ENCODE peak calls at places on chromosome X, in six cellular contexts. One of them, this sample, is unnamed.

GRCh38 chrX:15761564-15762191 is 23.6 kb downstream of the CA5B start:
- DNase-seq in right lobe of liver: no peak
- DNase-seq in pancreas: no peak
- DNase-seq in psoas muscle: no peak
- DNase-seq in RWPE2: no peak
- DNase-seq in endodermal cell: peak
- DNase-seq in this sample: no peak

GRCh38 chrX:100449696-100450606 is 39.9 kb upstream of the PCDH19 start:
- DNase-seq in right lobe of liver: no peak
- DNase-seq in pancreas: peak
- DNase-seq in psoas muscle: peak
- DNase-seq in RWPE2: no peak
- DNase-seq in endodermal cell: peak
- DNase-seq in this sample: peak

GRCh38 chrX:150984164-150984824 is 1.2 kb downstream of the HMGB3 start:
- DNase-seq in right lobe of liver: no peak
- DNase-seq in pancreas: no peak
- DNase-seq in psoas muscle: no peak
- DNase-seq in RWPE2: no peak
- DNase-seq in endodermal cell: no peak
- DNase-seq in this sample: no peak

GRCh38 chrX:18995216-18995615 is 11.3 kb upstream of the PHKA2 start:
- DNase-seq in right lobe of liver: no peak
- DNase-seq in pancreas: no peak
- DNase-seq in psoas muscle: no peak
- DNase-seq in RWPE2: no peak
- DNase-seq in endodermal cell: no peak
- DNase-seq in this sample: no peak

GRCh38 chrX:121823406-121823805 is 776.0 kb downstream of the GLUD2 start:
- DNase-seq in right lobe of liver: no peak
- DNase-seq in pancreas: no peak
- DNase-seq in psoas muscle: no peak
- DNase-seq in RWPE2: no peak
- DNase-seq in endodermal cell: no peak
- DNase-seq in this sample: no peak

GRCh38 chrX:47176101-47176740 is 17.4 kb upstream of the UBA1 start:
- DNase-seq in right lobe of liver: peak
- DNase-seq in pancreas: no peak
- DNase-seq in psoas muscle: no peak
- DNase-seq in RWPE2: no peak
- DNase-seq in endodermal cell: peak
- DNase-seq in this sample: no peak

GRCh38 chrX:56498756-56499155 is 64.7 kb upstream of the UBQLN2 start:
- DNase-seq in right lobe of liver: no peak
- DNase-seq in pancreas: no peak
- DNase-seq in psoas muscle: no peak
- DNase-seq in RWPE2: no peak
- DNase-seq in endodermal cell: no peak
- DNase-seq in this sample: no peak

GRCh38 chrX:134717698-134718328 is 59.5 kb upstream of the PLAC1 start:
- DNase-seq in right lobe of liver: no peak
- DNase-seq in pancreas: no peak
- DNase-seq in psoas muscle: no peak
- DNase-seq in RWPE2: no peak
- DNase-seq in endodermal cell: no peak
- DNase-seq in this sample: no peak

GRCh38 chrX:22987452-22987851 is 12.3 kb upstream of the DDX53 start:
- DNase-seq in right lobe of liver: no peak
- DNase-seq in pancreas: no peak
- DNase-seq in psoas muscle: no peak
- DNase-seq in RWPE2: no peak
- DNase-seq in endodermal cell: no peak
- DNase-seq in this sample: no peak

GRCh38 chrX:35380808-35381700 is 417.1 kb upstream of the MAGEB16 start:
- DNase-seq in right lobe of liver: no peak
- DNase-seq in pancreas: no peak
- DNase-seq in psoas muscle: no peak
- DNase-seq in RWPE2: no peak
- DNase-seq in endodermal cell: no peak
- DNase-seq in this sample: no peak

GRCh38 chrX:9537781-9538180 is 72.9 kb downstream of the TBL1X start:
- DNase-seq in right lobe of liver: no peak
- DNase-seq in pancreas: no peak
- DNase-seq in psoas muscle: no peak
- DNase-seq in RWPE2: no peak
- DNase-seq in endodermal cell: no peak
- DNase-seq in this sample: no peak

GRCh38 chrX:57677132-57677858 is 2.8 kb downstream of the NLRP2B start:
- DNase-seq in right lobe of liver: no peak
- DNase-seq in pancreas: no peak
- DNase-seq in psoas muscle: no peak
- DNase-seq in RWPE2: no peak
- DNase-seq in endodermal cell: no peak
- DNase-seq in this sample: no peak

GRCh38 chrX:119654112-119654531 is 38.8 kb downstream of the SEPTIN6 start:
- DNase-seq in right lobe of liver: no peak
- DNase-seq in pancreas: no peak
- DNase-seq in psoas muscle: peak
- DNase-seq in RWPE2: no peak
- DNase-seq in endodermal cell: peak
- DNase-seq in this sample: peak

GRCh38 chrX:30577362-30577961 is at the start of gene TASL:
- DNase-seq in right lobe of liver: no peak
- DNase-seq in pancreas: no peak
- DNase-seq in psoas muscle: no peak
- DNase-seq in RWPE2: no peak
- DNase-seq in endodermal cell: no peak
- DNase-seq in this sample: no peak

GRCh38 chrX:11665144-11666040 is at the start of gene ARHGAP6:
- DNase-seq in right lobe of liver: peak
- DNase-seq in pancreas: peak
- DNase-seq in psoas muscle: peak
- DNase-seq in RWPE2: no peak
- DNase-seq in endodermal cell: peak
- DNase-seq in this sample: peak

GRCh38 chrX:80799616-80800015 is 10.1 kb downstream of the BRWD3 start:
- DNase-seq in right lobe of liver: no peak
- DNase-seq in pancreas: no peak
- DNase-seq in psoas muscle: no peak
- DNase-seq in RWPE2: no peak
- DNase-seq in endodermal cell: no peak
- DNase-seq in this sample: no peak

GRCh38 chrX:47191331-47191730 is 2.3 kb upstream of the UBA1 start:
- DNase-seq in right lobe of liver: peak
- DNase-seq in pancreas: peak
- DNase-seq in psoas muscle: peak
- DNase-seq in RWPE2: no peak
- DNase-seq in endodermal cell: peak
- DNase-seq in this sample: no peak

GRCh38 chrX:71177327-71177726 is 32.7 kb downstream of the NLGN3 start:
- DNase-seq in right lobe of liver: no peak
- DNase-seq in pancreas: no peak
- DNase-seq in psoas muscle: no peak
- DNase-seq in RWPE2: no peak
- DNase-seq in endodermal cell: no peak
- DNase-seq in this sample: no peak

GRCh38 chrX:137033774-137034507 is at the start of gene GPR101:
- DNase-seq in right lobe of liver: no peak
- DNase-seq in pancreas: peak
- DNase-seq in psoas muscle: no peak
- DNase-seq in RWPE2: no peak
- DNase-seq in endodermal cell: no peak
- DNase-seq in this sample: no peak
- H3K4me3 ChIP-seq in right lobe of liver: no peak
- H3K4me3 ChIP-seq in pancreas: no peak
- H3K4me3 ChIP-seq in psoas muscle: peak
- H3K4me3 ChIP-seq in RWPE2: no peak
- H3K4me3 ChIP-seq in endodermal cell: peak
- H3K4me3 ChIP-seq in this sample: peak

GRCh38 chrX:13716455-13716854 is 18.0 kb downstream of the TRAPPC2 start:
- DNase-seq in right lobe of liver: no peak
- DNase-seq in pancreas: no peak
- DNase-seq in psoas muscle: no peak
- DNase-seq in RWPE2: no peak
- DNase-seq in endodermal cell: no peak
- DNase-seq in this sample: no peak

GRCh38 chrX:13717697-13718483 is 16.5 kb downstream of the TRAPPC2 start:
- DNase-seq in right lobe of liver: no peak
- DNase-seq in pancreas: no peak
- DNase-seq in psoas muscle: no peak
- DNase-seq in RWPE2: no peak
- DNase-seq in endodermal cell: no peak
- DNase-seq in this sample: no peak

GRCh38 chrX:13721371-13721770 is 13.0 kb downstream of the TRAPPC2 start:
- DNase-seq in right lobe of liver: no peak
- DNase-seq in pancreas: no peak
- DNase-seq in psoas muscle: no peak
- DNase-seq in RWPE2: no peak
- DNase-seq in endodermal cell: no peak
- DNase-seq in this sample: no peak

GRCh38 chrX:13719192-13719856 is 15.1 kb downstream of the TRAPPC2 start:
- DNase-seq in right lobe of liver: no peak
- DNase-seq in pancreas: no peak
- DNase-seq in psoas muscle: no peak
- DNase-seq in RWPE2: no peak
- DNase-seq in endodermal cell: no peak
- DNase-seq in this sample: no peak

DNA sequence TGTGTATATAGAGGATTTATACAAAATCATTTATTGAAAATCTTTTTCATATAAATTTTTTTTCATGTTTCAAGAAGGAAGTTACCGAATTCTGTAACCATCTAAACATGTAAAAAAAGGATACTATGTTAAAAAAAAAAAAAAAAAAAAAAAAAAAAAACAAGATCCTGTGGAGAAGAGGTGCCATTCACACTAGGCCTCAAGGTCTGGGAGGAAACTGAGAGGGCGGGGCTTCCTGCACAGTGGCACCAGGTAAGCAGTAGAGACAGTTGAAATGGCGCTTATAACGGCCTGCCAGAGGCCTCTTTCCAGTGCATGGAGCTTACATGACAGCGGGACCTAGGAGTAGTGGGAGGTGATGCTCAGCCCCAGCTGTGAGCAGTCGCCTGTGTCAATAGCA is 17.5 kb downstream of the TRAPPC2 start:
- DNase-seq in right lobe of liver: no peak
- DNase-seq in pancreas: no peak
- DNase-seq in psoas muscle: no peak
- DNase-seq in RWPE2: no peak
- DNase-seq in endodermal cell: no peak
- DNase-seq in this sample: no peak
- TF ChIP-seq CTCF in right lobe of liver: no peak
- TF ChIP-seq CTCF in pancreas: no peak
- TF ChIP-seq CTCF in psoas muscle: no peak
- TF ChIP-seq CTCF in RWPE2: no peak
- TF ChIP-seq CTCF in endodermal cell: no peak
- TF ChIP-seq CTCF in this sample: no peak

GRCh38 chrX:67546496-67547423 is 2.9 kb downstream of the AR start:
- DNase-seq in right lobe of liver: peak
- DNase-seq in pancreas: peak
- DNase-seq in psoas muscle: peak
- DNase-seq in RWPE2: no peak
- DNase-seq in endodermal cell: peak
- DNase-seq in this sample: peak

GRCh38 chrX:67544281-67544680 is 460 bp downstream of the AR start:
- DNase-seq in right lobe of liver: peak
- DNase-seq in pancreas: peak
- DNase-seq in psoas muscle: peak
- DNase-seq in RWPE2: no peak
- DNase-seq in endodermal cell: no peak
- DNase-seq in this sample: peak

GRCh38 chrX:67545772-67546495 is 2.1 kb downstream of the AR start:
- DNase-seq in right lobe of liver: peak
- DNase-seq in pancreas: peak
- DNase-seq in psoas muscle: peak
- DNase-seq in RWPE2: no peak
- DNase-seq in endodermal cell: peak
- DNase-seq in this sample: peak

GRCh38 chrX:67543818-67544217 is at the start of gene AR:
- DNase-seq in right lobe of liver: peak
- DNase-seq in pancreas: peak
- DNase-seq in psoas muscle: peak
- DNase-seq in RWPE2: no peak
- DNase-seq in endodermal cell: peak
- DNase-seq in this sample: peak

DNA sequence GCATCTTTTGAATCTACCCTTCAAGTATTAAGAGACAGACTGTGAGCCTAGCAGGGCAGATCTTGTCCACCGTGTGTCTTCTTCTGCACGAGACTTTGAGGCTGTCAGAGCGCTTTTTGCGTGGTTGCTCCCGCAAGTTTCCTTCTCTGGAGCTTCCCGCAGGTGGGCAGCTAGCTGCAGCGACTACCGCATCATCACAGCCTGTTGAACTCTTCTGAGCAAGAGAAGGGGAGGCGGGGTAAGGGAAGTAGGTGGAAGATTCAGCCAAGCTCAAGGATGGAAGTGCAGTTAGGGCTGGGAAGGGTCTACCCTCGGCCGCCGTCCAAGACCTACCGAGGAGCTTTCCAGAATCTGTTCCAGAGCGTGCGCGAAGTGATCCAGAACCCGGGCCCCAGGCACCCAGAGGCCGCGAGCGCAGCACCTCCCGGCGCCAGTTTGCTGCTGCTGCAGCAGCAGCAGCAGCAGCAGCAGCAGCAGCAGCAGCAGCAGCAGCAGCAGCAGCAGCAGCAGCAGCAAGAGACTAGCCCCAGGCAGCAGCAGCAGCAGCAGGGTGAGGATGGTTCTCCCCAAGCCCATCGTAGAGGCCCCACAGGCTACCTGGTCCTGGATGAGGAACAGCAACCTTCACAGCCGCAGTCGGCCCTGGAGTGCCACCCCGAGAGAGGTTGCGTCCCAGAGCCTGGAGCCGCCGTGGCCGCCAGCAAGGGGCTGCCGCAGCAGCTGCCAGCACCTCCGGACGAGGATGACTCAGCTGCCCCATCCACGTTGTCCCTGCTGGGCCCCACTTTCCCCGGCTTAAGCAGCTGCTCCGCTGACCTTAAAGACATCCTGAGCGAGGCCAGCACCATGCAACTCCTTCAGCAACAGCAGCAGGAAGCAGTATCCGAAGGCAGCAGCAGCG is 1.3 kb downstream of the AR start:
- DNase-seq in right lobe of liver: peak
- DNase-seq in pancreas: peak
- DNase-seq in psoas muscle: peak
- DNase-seq in RWPE2: no peak
- DNase-seq in endodermal cell: peak
- DNase-seq in this sample: peak
- H3K27ac ChIP-seq in right lobe of liver: peak
- H3K27ac ChIP-seq in pancreas: no peak
- H3K27ac ChIP-seq in psoas muscle: peak
- H3K27ac ChIP-seq in RWPE2: no peak
- H3K27ac ChIP-seq in endodermal cell: no peak
- H3K27ac ChIP-seq in this sample: peak

DNA sequence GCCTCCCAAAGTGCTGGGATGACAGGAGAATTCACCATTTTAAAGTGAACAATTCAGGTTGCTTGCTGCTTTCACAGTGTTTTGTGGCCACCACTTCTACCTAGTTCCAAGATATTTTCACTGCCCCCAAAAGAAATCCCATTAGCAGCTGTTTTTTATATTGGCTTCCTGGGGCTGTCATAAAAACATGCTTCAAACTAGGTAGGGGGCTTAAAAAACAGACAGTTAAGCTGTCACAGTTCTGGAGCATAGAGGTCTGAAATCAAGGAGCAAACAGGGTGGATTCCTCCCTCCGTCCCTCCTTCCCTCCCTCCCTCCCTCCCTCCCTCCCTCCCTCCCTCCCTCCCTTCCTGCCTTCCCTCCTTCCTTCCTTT is 3.0 kb upstream of the XG start:
- DNase-seq in right lobe of liver: no peak
- DNase-seq in pancreas: no peak
- DNase-seq in psoas muscle: no peak
- DNase-seq in RWPE2: no peak
- DNase-seq in endodermal cell: no peak
- DNase-seq in this sample: no peak
- H3K4me3 ChIP-seq in right lobe of liver: no peak
- H3K4me3 ChIP-seq in pancreas: no peak
- H3K4me3 ChIP-seq in psoas muscle: no peak
- H3K4me3 ChIP-seq in RWPE2: no peak
- H3K4me3 ChIP-seq in endodermal cell: no peak
- H3K4me3 ChIP-seq in this sample: no peak